ENCODE peak calls at places on chromosome X, in eight cellular contexts. O, J, S, Q, B, P, H and Y are unnamed samples.

GRCh38 chrX:13763489-13763888 is 28.9 kb downstream of the OFD1 start:
- DNase-seq in J (no peak), P (peak), H (no peak), B (no peak), S (no peak), O (peak), Q (no peak), Y (no peak)

GRCh38 chrX:34300871-34301270 is 168.8 kb upstream of the FAM47A start:
- DNase-seq in S (peak), J (peak), B (peak), P (peak), Q (peak), O (peak), H (peak), Y (no peak)

GRCh38 chrX:108122748-108123147 is 31.2 kb downstream of the ATG4A start:
- DNase-seq in S (peak), P (no peak), O (no peak), J (no peak), B (no peak), H (peak), Q (no peak), Y (no peak)

GRCh38 chrX:12974797-12975669 is at the start of gene TMSB4X:
- DNase-seq in B (peak), Q (peak), O (peak), J (peak), P (peak), H (peak), S (peak), Y (peak)

GRCh38 chrX:17417411-17417810 is 42.4 kb downstream of the NHS start:
- DNase-seq in B (no peak), Q (no peak), P (no peak), O (no peak), H (peak), S (peak), J (no peak), Y (no peak)

GRCh38 chrX:13985697-13986435 is 43.8 kb downstream of the GEMIN8 start:
- DNase-seq in H (no peak), O (no peak), P (no peak), S (no peak), B (no peak), Q (no peak), J (no peak), Y (no peak)

GRCh38 chrX:54817220-54817820 is 9.8 kb downstream of the MAGED2 start:
- DNase-seq in Q (no peak), P (no peak), H (peak), S (no peak), B (no peak), J (no peak), O (no peak), Y (no peak)

GRCh38 chrX:13826770-13827169 is 9.9 kb upstream of the GPM6B start:
- DNase-seq in Q (no peak), J (no peak), B (no peak), S (no peak), P (no peak), H (no peak), O (no peak), Y (no peak)

GRCh38 chrX:133989993-133990392 is 4.6 kb upstream of the GPC3 start:
- DNase-seq in Q (no peak), S (no peak), P (no peak), O (no peak), H (no peak), B (no peak), J (no peak), Y (no peak)

GRCh38 chrX:30910124-30910860 is 21.2 kb upstream of the TAB3 start:
- DNase-seq in S (peak), J (no peak), B (peak), O (no peak), Q (no peak), P (no peak), H (peak), Y (no peak)

GRCh38 chrX:9683350-9683749 is 82.3 kb downstream of the GPR143 start:
- DNase-seq in P (no peak), B (no peak), Q (no peak), H (no peak), O (no peak), J (no peak), S (no peak), Y (no peak)

GRCh38 chrX:9171841-9172240 is 137.9 kb upstream of the FAM9B start:
- DNase-seq in S (peak), B (no peak), Q (peak), P (no peak), O (no peak), H (peak), J (no peak), Y (no peak)

GRCh38 chrX:108097380-108097779 is 5.8 kb downstream of the ATG4A start:
- DNase-seq in O (no peak), Q (peak), S (no peak), B (no peak), J (no peak), P (no peak), H (peak), Y (no peak)

GRCh38 chrX:153491351-153492152 is 3.2 kb upstream of the BGN start:
- DNase-seq in H (no peak), P (no peak), S (no peak), B (no peak), J (no peak), O (no peak), Q (no peak), Y (no peak)

GRCh38 chrX:115898382-115899001 is 272.1 kb upstream of the AGTR2 start:
- DNase-seq in O (no peak), H (peak), P (no peak), B (peak), Q (peak), J (no peak), S (no peak), Y (no peak)

GRCh38 chrX:9912341-9912740 is 54.8 kb upstream of the CLDN34 start:
- DNase-seq in P (no peak), O (no peak), J (no peak), S (peak), H (no peak), B (no peak), Q (no peak), Y (no peak)

GRCh38 chrX:40095588-40096394 is 2.0 kb downstream of the BCOR start:
- DNase-seq in O (no peak), B (peak), J (no peak), Q (peak), P (no peak), H (no peak), S (no peak), Y (no peak)

GRCh38 chrX:108945883-108946523 is 209.6 kb upstream of the IRS4 start:
- DNase-seq in B (no peak), H (no peak), S (no peak), O (no peak), P (no peak), J (no peak), Q (peak), Y (no peak)

GRCh38 chrX:152861116-152861515 is 30.3 kb downstream of the NSDHL start:
- DNase-seq in H (no peak), P (no peak), O (no peak), J (no peak), Q (peak), S (peak), B (no peak), Y (no peak)

GRCh38 chrX:129599499-129599898 is 55.3 kb downstream of the APLN start:
- DNase-seq in B (no peak), Q (no peak), S (no peak), H (no peak), P (no peak), J (no peak), O (no peak), Y (no peak)

GRCh38 chrX:106802063-106802387 is 448 bp upstream of the TBC1D8B start:
- DNase-seq in H (no peak), S (peak), B (no peak), J (no peak), O (no peak), P (no peak), Q (no peak), Y (no peak)

GRCh38 chrX:40468033-40468979 is 112.5 kb upstream of the ATP6AP2 start:
- DNase-seq in J (no peak), B (peak), P (peak), S (peak), H (peak), O (peak), Q (peak), Y (no peak)

GRCh38 chrX:30957753-30958152 is 68.7 kb upstream of the TAB3 start:
- DNase-seq in Q (peak), S (peak), P (no peak), O (no peak), B (no peak), H (peak), J (no peak), Y (no peak)

GRCh38 chrX:42755820-42756219 is 22.1 kb downstream of the PPP1R2C start:
- DNase-seq in O (peak), H (peak), B (no peak), J (no peak), P (peak), Q (peak), S (peak), Y (no peak)

DNA sequence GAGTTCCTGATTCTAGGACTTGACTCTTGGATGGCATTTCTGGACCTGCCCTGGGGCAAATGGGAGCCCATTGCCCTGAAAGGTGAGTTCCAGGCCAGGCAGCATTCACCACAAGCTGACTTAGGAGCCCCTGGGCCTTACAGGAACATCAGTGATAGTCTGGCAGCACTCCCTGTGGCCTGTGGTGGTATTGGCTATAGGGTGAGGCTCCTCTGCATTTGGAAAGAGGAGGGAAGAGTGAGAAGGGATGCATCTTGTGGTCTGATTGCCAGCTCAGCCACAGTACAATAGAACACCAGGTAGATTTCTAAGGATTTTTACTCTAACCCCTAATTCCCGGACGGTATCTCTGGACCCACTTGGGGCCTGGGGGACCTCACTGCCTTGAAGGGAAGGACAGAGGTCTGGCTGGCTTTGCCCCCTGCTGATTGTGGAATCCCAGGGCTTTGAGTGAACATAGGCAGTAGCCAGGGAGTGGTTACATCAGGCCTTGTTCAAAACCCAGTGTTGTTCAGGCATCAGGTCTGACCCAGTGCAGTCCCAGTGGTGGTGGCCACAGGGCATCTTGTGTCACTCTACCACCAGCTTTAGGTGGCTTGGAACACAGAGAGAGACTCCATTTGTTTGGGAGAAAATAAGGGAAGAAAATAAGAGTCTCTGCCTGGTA is 32.9 kb downstream of the MAGED4 start:
- DNase-seq in O (no peak), Q (no peak), P (no peak), H (no peak), J (no peak), B (no peak), S (no peak), Y (no peak)
- TF ChIP-seq CTCF in O (no peak), Q (no peak), P (no peak), H (no peak), J (peak), B (no peak), S (no peak), Y (no peak)

DNA sequence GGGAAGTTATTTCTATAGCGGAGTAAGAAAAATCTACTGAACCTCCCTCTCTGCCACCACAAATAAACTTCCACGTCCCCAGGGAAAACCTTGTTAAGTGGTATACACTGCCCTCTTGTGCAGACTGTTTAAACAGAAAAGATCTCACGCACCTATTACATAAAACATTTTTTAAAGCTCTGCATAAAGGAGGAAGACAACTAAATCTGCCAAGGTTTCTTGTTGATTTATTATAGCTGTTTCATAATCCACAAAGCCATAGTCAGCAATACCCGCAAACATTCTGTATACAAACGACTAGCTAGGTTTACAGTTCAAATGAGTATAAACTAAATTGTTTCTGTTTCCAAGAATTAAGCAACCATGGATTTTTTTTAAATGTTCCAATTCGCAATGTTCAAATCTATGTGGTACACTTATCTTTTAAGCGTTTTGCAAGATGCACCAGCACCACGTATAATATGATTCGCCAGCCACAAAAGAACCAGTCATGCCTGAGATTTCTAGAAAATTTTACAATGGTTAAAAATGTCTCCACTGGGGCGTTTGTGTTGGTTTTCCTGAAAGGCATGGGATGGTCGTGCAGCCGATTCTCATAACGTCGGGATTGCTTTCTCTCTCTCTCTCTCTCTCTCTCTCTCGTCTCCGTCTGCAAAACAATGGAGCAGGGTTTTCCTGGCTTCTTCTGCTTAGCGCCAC is 164.6 kb downstream of the PRKX start:
- DNase-seq in B (peak), O (peak), J (no peak), S (peak), P (no peak), Q (peak), H (peak), Y (no peak)
- TF ChIP-seq CTCF in B (no peak), O (no peak), J (peak), S (peak), P (no peak), Q (peak), H (peak), Y (peak)

GRCh38 chrX:154724999-154725756 is 25.7 kb downstream of the GAB3 start:
- DNase-seq in H (no peak), S (no peak), O (no peak), Q (no peak), P (no peak), J (no peak), B (peak), Y (no peak)
- TF ChIP-seq CTCF in H (no peak), S (no peak), O (no peak), Q (peak), P (no peak), J (no peak), B (no peak), Y (no peak)

DNA sequence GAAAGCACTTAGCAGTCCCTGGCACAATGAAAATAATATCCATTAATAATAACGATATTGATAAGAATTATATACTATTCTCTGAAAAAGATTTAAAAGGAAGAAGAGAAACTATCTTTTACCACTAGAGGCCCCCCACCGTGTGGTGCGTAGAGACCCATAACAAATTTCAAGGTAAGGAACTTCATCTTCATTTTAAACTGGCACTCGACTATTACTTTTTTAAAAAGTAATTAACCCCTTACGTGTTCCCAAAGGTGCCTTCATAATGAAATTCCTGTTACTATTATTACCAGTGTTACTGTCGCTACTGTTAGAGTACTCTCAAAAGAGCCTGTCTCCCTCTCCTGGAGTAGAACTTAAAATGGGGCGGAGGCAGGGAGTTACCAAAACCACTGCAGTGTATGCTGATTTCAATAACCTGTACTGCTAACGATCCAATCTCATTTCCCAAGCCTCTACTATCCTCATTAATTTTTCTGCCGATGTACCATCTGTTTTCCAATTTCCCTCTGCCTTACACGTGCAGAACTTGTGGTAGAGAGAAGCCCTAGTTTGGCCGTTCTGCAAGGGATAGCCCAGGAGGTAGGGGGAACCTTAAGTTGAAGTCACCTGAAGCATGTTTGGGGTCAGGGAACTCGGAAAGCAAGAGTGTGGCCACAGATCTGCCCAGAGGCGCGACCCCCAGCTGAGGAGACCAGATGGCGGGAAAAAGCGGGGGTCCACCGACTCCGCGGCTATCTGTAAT is 813 bp upstream of the STK26 start:
- DNase-seq in O (no peak), H (no peak), S (no peak), J (no peak), P (no peak), B (peak), Q (peak), Y (no peak)
- TF ChIP-seq CTCF in O (no peak), H (peak), S (no peak), J (peak), P (no peak), B (peak), Q (peak), Y (no peak)

GRCh38 chrX:145213504-145213903 is 33.8 kb upstream of the SPANXN1 start:
- DNase-seq in H (no peak), S (no peak), O (no peak), B (peak), P (peak), Q (peak), J (no peak), Y (no peak)
- TF ChIP-seq CTCF in H (peak), S (peak), O (no peak), B (peak), P (no peak), Q (peak), J (peak), Y (peak)

DNA sequence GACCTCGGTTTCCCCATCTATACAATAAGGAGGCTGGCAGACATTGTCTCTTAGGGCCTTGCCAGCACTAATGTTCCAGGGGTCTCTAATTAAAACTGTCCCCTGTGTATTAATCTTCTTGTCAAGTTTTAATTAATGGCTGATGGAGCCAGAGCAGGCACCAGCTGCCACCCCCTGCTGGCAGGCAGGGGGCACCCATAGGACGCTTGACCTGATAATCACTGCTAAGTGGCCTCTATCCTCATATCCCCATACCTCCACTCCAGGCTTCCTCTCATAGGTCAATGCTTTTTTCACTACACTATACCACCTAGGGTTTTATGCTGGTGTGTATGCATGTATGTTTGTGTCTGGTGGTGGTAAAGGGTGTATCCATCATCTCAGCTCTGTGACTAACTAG is 89.4 kb downstream of the EFNB1 start:
- DNase-seq in O (no peak), H (no peak), B (no peak), Q (peak), P (no peak), J (no peak), S (no peak), Y (no peak)
- TF ChIP-seq CTCF in O (no peak), H (peak), B (no peak), Q (peak), P (no peak), J (no peak), S (no peak), Y (peak)

GRCh38 chrX:2697741-2698294 is 6.7 kb downstream of the CD99 start:
- DNase-seq in B (peak), P (no peak), H (peak), Q (no peak), S (peak), O (no peak), J (no peak), Y (no peak)
- TF ChIP-seq CTCF in B (no peak), P (no peak), H (no peak), Q (no peak), S (no peak), O (no peak), J (no peak), Y (no peak)

GRCh38 chrX:99398578-99398977 is 1011.5 kb downstream of the PCDH19 start:
- DNase-seq in S (no peak), B (no peak), P (no peak), O (no peak), Q (no peak), H (no peak), J (no peak), Y (no peak)

GRCh38 chrX:99397879-99398278 is 1012.2 kb downstream of the PCDH19 start:
- DNase-seq in H (no peak), B (no peak), S (no peak), P (no peak), J (no peak), O (no peak), Q (no peak), Y (no peak)

DNA sequence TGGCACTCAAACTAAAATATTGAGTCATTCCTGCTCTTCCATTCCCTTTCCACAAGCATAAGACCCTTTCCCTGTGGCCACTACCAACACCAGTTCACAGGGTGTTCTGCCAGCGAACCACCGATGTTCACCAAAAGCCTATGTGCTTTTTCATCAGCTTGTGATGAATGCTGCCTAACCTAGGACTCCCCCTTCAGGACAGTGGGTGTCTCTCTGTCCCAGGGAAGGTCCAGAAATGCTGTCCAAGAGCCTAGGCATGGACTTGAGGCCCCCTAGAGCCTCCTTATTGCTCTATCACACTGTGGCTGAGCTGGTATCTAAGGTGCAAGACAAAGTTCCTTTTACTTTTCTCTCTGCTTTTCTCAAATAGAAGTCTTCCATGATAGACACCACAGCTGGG is 1015.6 kb downstream of the PCDH19 start:
- DNase-seq in B (peak), J (no peak), O (no peak), S (no peak), H (no peak), P (no peak), Q (no peak), Y (no peak)
- TF ChIP-seq CTCF in B (no peak), J (peak), O (no peak), S (no peak), H (no peak), P (no peak), Q (no peak), Y (no peak)